ENCODE peak calls at places on chromosomes 6 and 20, in four cellular contexts. S is upper lobe of right lung, F is heart left ventricle, I is heart right ventricle. P is an unnamed sample.

GRCh38 chr20:17684077-17684888 is 2.2 kb upstream of the RRBP1 start:
- DNase-seq in S (no peak), F (no peak), I (no peak), P (no peak)

GRCh38 chr6:139981810-139982550 is 607.5 kb upstream of the CITED2 start:
- DNase-seq in S (no peak), I (no peak), F (no peak), P (peak; percentile 1)

GRCh38 chr6:56771189-56771588 is 128.5 kb upstream of the DST start:
- DNase-seq in S (no peak), F (no peak), I (no peak), P (no peak)

GRCh38 chr20:1171461-1172093 is 13.2 kb downstream of the TMEM74B start:
- DNase-seq in F (no peak), I (peak; percentile 37), S (no peak), P (peak; percentile 49)

GRCh38 chr6:21668794-21669193 is 75.2 kb downstream of the SOX4 start:
- DNase-seq in F (no peak), S (no peak), I (no peak), P (no peak)

GRCh38 chr20:63697357-63697867 is 960 bp downstream of the TNFRSF6B start:
- DNase-seq in I (peak; percentile 21), F (no peak), S (no peak), P (peak; percentile 55)

GRCh38 chr6:17714879-17715860 is 8.4 kb upstream of the NUP153 start:
- DNase-seq in S (no peak), I (no peak), F (no peak), P (peak; percentile 88)

GRCh38 chr20:20225325-20225724 is 142.6 kb upstream of the INSM1 start:
- DNase-seq in F (no peak), S (no peak), I (no peak), P (no peak)

GRCh38 chr20:53800883-53801604 is 207.4 kb upstream of the ZNF217 start:
- DNase-seq in F (no peak), I (no peak), S (no peak), P (no peak)

GRCh38 chr6:8215631-8216030 is 113.3 kb upstream of the EEF1E1 start:
- DNase-seq in F (no peak), I (no peak), S (no peak), P (no peak)

GRCh38 chr6:35299674-35300073 is 2.1 kb downstream of the DEF6 start:
- DNase-seq in I (no peak), S (no peak), F (peak; percentile 36), P (no peak)

GRCh38 chr6:152244998-152245630 is 392.0 kb downstream of the SYNE1 start:
- DNase-seq in F (no peak), I (no peak), S (no peak), P (no peak)

GRCh38 chr6:44397424-44398169 is 10.1 kb downstream of the CDC5L start:
- DNase-seq in I (no peak), F (no peak), S (no peak), P (no peak)

GRCh38 chr20:59421089-59421488 is 120.7 kb downstream of the EDN3 start:
- DNase-seq in F (no peak), S (no peak), I (no peak), P (no peak)

GRCh38 chr6:138088307-138088744 is 18.9 kb downstream of the PERP start:
- DNase-seq in S (no peak), F (no peak), I (no peak), P (peak; percentile 86)

GRCh38 chr6:48200874-48201273 is 89.9 kb upstream of the PTCHD4 start:
- DNase-seq in I (no peak), F (no peak), S (no peak), P (no peak)

GRCh38 chr20:51431321-51431720 is 111.2 kb downstream of the NFATC2 start:
- DNase-seq in S (no peak), F (no peak), I (no peak), P (no peak)

GRCh38 chr6:163120223-163120622 is 294.3 kb upstream of the QKI start:
- DNase-seq in F (no peak), I (no peak), S (no peak), P (no peak)

GRCh38 chr6:165849539-165850430 is 186.7 kb upstream of the PDE10A start:
- DNase-seq in F (no peak), S (no peak), I (no peak), P (no peak)

GRCh38 chr6:104525677-104526322 is 333.9 kb downstream of the HACE1 start:
- DNase-seq in F (peak; percentile 55), S (peak; percentile 76), I (peak; percentile 55), P (peak; percentile 87)

GRCh38 chr6:120355822-120356221 is 978.5 kb downstream of the TBC1D32 start:
- DNase-seq in F (no peak), S (no peak), I (no peak), P (no peak)
- TF ChIP-seq CTCF in F (no peak), S (no peak), I (no peak), P (no peak)

DNA sequence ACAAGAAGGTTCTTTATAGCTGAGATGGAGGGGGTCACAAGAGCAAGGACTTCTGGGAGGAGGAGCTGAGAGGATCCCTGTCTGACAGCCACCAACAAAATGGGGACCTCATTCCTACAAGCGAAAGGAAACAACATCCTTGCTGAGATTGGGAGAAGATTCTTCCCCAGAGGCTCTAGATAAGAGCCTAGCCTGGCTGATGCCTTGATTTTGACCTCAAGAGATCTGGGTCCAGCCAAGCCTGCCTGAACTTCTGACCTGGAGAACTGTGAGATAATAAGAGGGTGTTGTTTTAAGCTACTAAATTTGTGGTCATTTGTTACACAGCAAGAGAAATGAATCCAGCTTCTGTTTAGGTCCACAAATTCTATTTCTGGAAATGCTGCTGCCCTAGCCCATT is 75.4 kb upstream of the SLC4A11 start:
- DNase-seq in I (no peak), S (no peak), F (no peak), P (no peak)
- H3K27ac ChIP-seq in I (peak overlapping the region; percentile 8), S (no peak overlapping the region), F (peak overlapping the region; percentile 31), P (peak overlapping the region; percentile 79)

GRCh38 chr6:23036401-23036983 is 467.1 kb downstream of the HDGFL1 start:
- DNase-seq in S (no peak), I (no peak), F (no peak), P (no peak)

GRCh38 chr6:23027281-23027680 is 457.9 kb downstream of the HDGFL1 start:
- DNase-seq in I (no peak), F (no peak), S (no peak), P (no peak)

DNA sequence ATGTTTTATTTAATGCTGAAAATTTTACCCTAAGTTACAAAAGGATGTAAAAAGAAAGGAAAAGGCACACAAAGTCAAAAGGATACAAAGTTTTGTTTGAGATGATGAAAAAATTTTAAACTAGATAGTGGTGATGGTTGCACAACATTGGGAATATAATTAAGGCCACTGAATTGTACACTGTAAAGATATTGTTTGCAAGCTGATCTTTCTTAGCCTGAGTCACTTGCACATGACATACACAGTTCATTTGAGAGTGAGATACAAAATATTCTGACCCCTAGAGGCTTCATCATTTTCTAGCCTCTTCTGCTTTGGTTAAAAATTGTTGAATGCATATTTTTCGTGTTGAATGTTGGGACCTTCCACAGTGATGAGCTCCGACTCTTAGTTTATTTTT is 462.6 kb downstream of the HDGFL1 start:
- DNase-seq in S (no peak), F (no peak), I (no peak), P (no peak)
- TF ChIP-seq CTCF in S (no peak), F (no peak), I (no peak), P (no peak)

GRCh38 chr6:159728552-159728951 is 1.2 kb downstream of the WTAP start:
- DNase-seq in F (no peak), I (no peak), S (no peak), P (no peak)
- H3K27ac ChIP-seq in F (peak overlapping the region; percentile 97), I (peak overlapping the region; percentile 99), S (peak overlapping the region; percentile 99), P (no peak overlapping the region)

GRCh38 chr6:122129313-122130025 is 270.0 kb upstream of the HSF2 start:
- DNase-seq in S (no peak), F (no peak), I (no peak), P (no peak)

GRCh38 chr6:122124908-122125307 is 274.5 kb upstream of the HSF2 start:
- DNase-seq in F (no peak), S (no peak), I (no peak), P (no peak)

GRCh38 chr6:122128445-122128844 is 271.0 kb upstream of the HSF2 start:
- DNase-seq in I (no peak), F (peak; percentile 25), S (no peak), P (no peak)

GRCh38 chr6:122126894-122127293 is 272.6 kb upstream of the HSF2 start:
- DNase-seq in S (no peak), I (no peak), F (no peak), P (no peak)

GRCh38 chr6:122130026-122130348 is 269.5 kb upstream of the HSF2 start:
- DNase-seq in S (no peak), F (peak; percentile 39), I (no peak), P (no peak)
- TF ChIP-seq CTCF in S (no peak), F (no peak), I (no peak), P (no peak)

GRCh38 chr6:168049277-168049676 is 29.7 kb downstream of the FRMD1 start:
- DNase-seq in I (no peak), S (no peak), F (no peak), P (no peak)

GRCh38 chr6:168049681-168050224 is 29.3 kb downstream of the FRMD1 start:
- DNase-seq in S (no peak), I (no peak), F (no peak), P (no peak)

GRCh38 chr6:168051648-168052047 is 27.4 kb downstream of the FRMD1 start:
- DNase-seq in S (no peak), I (no peak), F (no peak), P (no peak)

GRCh38 chr6:168050861-168051586 is 28.0 kb downstream of the FRMD1 start:
- DNase-seq in S (no peak), F (no peak), I (no peak), P (no peak)

GRCh38 chr6:168050225-168050796 is 28.7 kb downstream of the FRMD1 start:
- DNase-seq in I (no peak), F (no peak), S (no peak), P (no peak)
- H3K27ac ChIP-seq in I (no peak overlapping the region), F (no peak overlapping the region), S (peak overlapping the region; percentile 72), P (no peak overlapping the region)

GRCh38 chr6:40674170-40674569 is 87.0 kb upstream of the LRFN2 start:
- DNase-seq in S (no peak), F (no peak), I (no peak), P (no peak)

GRCh38 chr6:40668203-40668602 is 81.0 kb upstream of the LRFN2 start:
- DNase-seq in S (no peak), F (no peak), I (no peak), P (no peak)

GRCh38 chr6:40671338-40672050 is 84.3 kb upstream of the LRFN2 start:
- DNase-seq in F (no peak), S (no peak), I (no peak), P (no peak)

DNA sequence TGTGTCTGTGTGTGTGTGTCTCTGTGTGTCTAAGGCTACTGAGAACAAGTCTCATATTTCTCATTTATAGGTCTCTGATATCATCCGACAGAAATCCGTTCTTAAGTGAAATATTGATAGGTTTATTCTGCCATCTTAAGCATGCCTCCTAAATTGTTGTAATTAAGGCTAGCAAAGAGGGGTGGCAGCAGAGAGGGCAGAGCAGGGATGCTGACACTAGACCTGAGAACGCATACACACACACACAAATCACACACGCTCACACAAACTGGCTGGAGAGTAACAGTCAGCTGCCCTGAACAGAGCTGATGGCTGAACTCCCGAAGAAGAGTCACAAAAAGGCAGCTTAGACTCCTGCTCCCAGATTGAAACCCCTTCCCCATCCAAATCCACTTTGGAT is 85.0 kb upstream of the LRFN2 start:
- DNase-seq in S (no peak), I (no peak), F (no peak), P (no peak)
- TF ChIP-seq CTCF in S (no peak), I (no peak), F (no peak), P (no peak)